ENCODE peak calls at places on chromosomes 1 and 21, in five cellular contexts. One of them, this sample, is unnamed.

GRCh38 chr1:51612349-51612982 is 4.4 kb upstream of the OSBPL9 start:
- DNase-seq in HEK293T: no peak
- DNase-seq in GM12878: no peak
- DNase-seq in NT2/D1: no peak
- DNase-seq in HepG2: no peak
- DNase-seq in this sample: no peak

GRCh38 chr1:119160851-119161250 is 20.4 kb upstream of the WARS2 start:
- DNase-seq in HEK293T: no peak
- DNase-seq in GM12878: no peak
- DNase-seq in NT2/D1: no peak
- DNase-seq in HepG2: no peak
- DNase-seq in this sample: no peak

GRCh38 chr1:107529511-107530149 is 388.8 kb downstream of the NTNG1 start:
- DNase-seq in HEK293T: peak
- DNase-seq in GM12878: peak
- DNase-seq in NT2/D1: peak
- DNase-seq in HepG2: peak
- DNase-seq in this sample: no peak

GRCh38 chr1:201938440-201939005 is 7.8 kb downstream of the LMOD1 start:
- DNase-seq in HEK293T: no peak
- DNase-seq in GM12878: no peak
- DNase-seq in NT2/D1: no peak
- DNase-seq in HepG2: no peak
- DNase-seq in this sample: no peak

GRCh38 chr1:55321947-55322346 is 106.8 kb upstream of the USP24 start:
- DNase-seq in HEK293T: no peak
- DNase-seq in GM12878: no peak
- DNase-seq in NT2/D1: no peak
- DNase-seq in HepG2: no peak
- DNase-seq in this sample: no peak

GRCh38 chr1:67897270-67897949 is 64.1 kb upstream of the GNG12 start:
- DNase-seq in HEK293T: no peak
- DNase-seq in GM12878: no peak
- DNase-seq in NT2/D1: no peak
- DNase-seq in HepG2: no peak
- DNase-seq in this sample: no peak

GRCh38 chr1:1431845-1432565 is 3.5 kb upstream of the VWA1 start:
- DNase-seq in HEK293T: no peak
- DNase-seq in GM12878: no peak
- DNase-seq in NT2/D1: no peak
- DNase-seq in HepG2: peak
- DNase-seq in this sample: no peak

GRCh38 chr1:55382699-55383377 is 167.7 kb upstream of the USP24 start:
- DNase-seq in HEK293T: no peak
- DNase-seq in GM12878: no peak
- DNase-seq in NT2/D1: no peak
- DNase-seq in HepG2: no peak
- DNase-seq in this sample: no peak

GRCh38 chr1:91725961-91726704 is 159.8 kb downstream of the TGFBR3 start:
- DNase-seq in HEK293T: no peak
- DNase-seq in GM12878: no peak
- DNase-seq in NT2/D1: no peak
- DNase-seq in HepG2: peak
- DNase-seq in this sample: no peak

GRCh38 chr1:31714442-31715096 is 10.8 kb upstream of the COL16A1 start:
- DNase-seq in HEK293T: peak
- DNase-seq in GM12878: no peak
- DNase-seq in NT2/D1: peak
- DNase-seq in HepG2: peak
- DNase-seq in this sample: no peak

GRCh38 chr1:206554201-206554600 is 46.9 kb downstream of the RASSF5 start:
- DNase-seq in HEK293T: no peak
- DNase-seq in GM12878: no peak
- DNase-seq in NT2/D1: no peak
- DNase-seq in HepG2: no peak
- DNase-seq in this sample: no peak

GRCh38 chr1:16393255-16394177 is 26.5 kb downstream of the SZRD1 start:
- DNase-seq in HEK293T: no peak
- DNase-seq in GM12878: no peak
- DNase-seq in NT2/D1: no peak
- DNase-seq in HepG2: no peak
- DNase-seq in this sample: no peak

GRCh38 chr1:77373702-77374101 is 91.9 kb downstream of the AK5 start:
- DNase-seq in HEK293T: no peak
- DNase-seq in GM12878: no peak
- DNase-seq in NT2/D1: no peak
- DNase-seq in HepG2: no peak
- DNase-seq in this sample: no peak

GRCh38 chr1:37480125-37480466 is 5.7 kb downstream of the ZC3H12A start:
- DNase-seq in HEK293T: no peak
- DNase-seq in GM12878: no peak
- DNase-seq in NT2/D1: no peak
- DNase-seq in HepG2: no peak
- DNase-seq in this sample: no peak

GRCh38 chr1:163983097-163983496 is 575.9 kb upstream of the PBX1 start:
- DNase-seq in HEK293T: no peak
- DNase-seq in GM12878: no peak
- DNase-seq in NT2/D1: no peak
- DNase-seq in HepG2: no peak
- DNase-seq in this sample: no peak

GRCh38 chr1:21317690-21318043 is 27.4 kb upstream of the ECE1 start:
- DNase-seq in HEK293T: no peak
- DNase-seq in GM12878: no peak
- DNase-seq in NT2/D1: no peak
- DNase-seq in HepG2: no peak
- DNase-seq in this sample: no peak

GRCh38 chr1:84083321-84083720 is 60.8 kb upstream of the PRKACB start:
- DNase-seq in HEK293T: no peak
- DNase-seq in GM12878: no peak
- DNase-seq in NT2/D1: no peak
- DNase-seq in HepG2: no peak
- DNase-seq in this sample: no peak

GRCh38 chr1:226678701-226679100 is 60.4 kb downstream of the ITPKB start:
- DNase-seq in HEK293T: no peak
- DNase-seq in GM12878: no peak
- DNase-seq in NT2/D1: no peak
- DNase-seq in HepG2: no peak
- DNase-seq in this sample: no peak

GRCh38 chr1:92858564-92859399 is 26.9 kb downstream of the RPL5 start:
- DNase-seq in HEK293T: peak
- DNase-seq in GM12878: peak
- DNase-seq in NT2/D1: peak
- DNase-seq in HepG2: peak
- DNase-seq in this sample: no peak

GRCh38 chr1:172883844-172884243 is 166.9 kb downstream of the TNFSF18 start:
- DNase-seq in HEK293T: no peak
- DNase-seq in GM12878: no peak
- DNase-seq in NT2/D1: no peak
- DNase-seq in HepG2: no peak
- DNase-seq in this sample: no peak

GRCh38 chr1:109279615-109280278 is 3.2 kb downstream of the PSRC1 start:
- DNase-seq in HEK293T: no peak
- DNase-seq in GM12878: no peak
- DNase-seq in NT2/D1: no peak
- DNase-seq in HepG2: no peak
- DNase-seq in this sample: no peak

GRCh38 chr1:160777486-160778089 is 18.4 kb upstream of the LY9 start:
- DNase-seq in HEK293T: peak
- DNase-seq in GM12878: no peak
- DNase-seq in NT2/D1: peak
- DNase-seq in HepG2: peak
- DNase-seq in this sample: peak

GRCh38 chr1:50562106-50562505 is 138.9 kb upstream of the DMRTA2 start:
- DNase-seq in HEK293T: no peak
- DNase-seq in GM12878: no peak
- DNase-seq in NT2/D1: no peak
- DNase-seq in HepG2: no peak
- DNase-seq in this sample: no peak

GRCh38 chr1:83632906-83633305 is 366.0 kb downstream of the TTLL7 start:
- DNase-seq in HEK293T: no peak
- DNase-seq in GM12878: no peak
- DNase-seq in NT2/D1: no peak
- DNase-seq in HepG2: no peak
- DNase-seq in this sample: no peak

GRCh38 chr1:227779021-227779441 is 36.4 kb upstream of the PRSS38 start:
- DNase-seq in HEK293T: no peak
- DNase-seq in GM12878: no peak
- DNase-seq in NT2/D1: no peak
- DNase-seq in HepG2: no peak
- DNase-seq in this sample: no peak

GRCh38 chr1:229640455-229640854 is 14.4 kb downstream of the URB2 start:
- DNase-seq in HEK293T: no peak
- DNase-seq in GM12878: no peak
- DNase-seq in NT2/D1: no peak
- DNase-seq in HepG2: no peak
- DNase-seq in this sample: no peak

GRCh38 chr1:162702628-162703027 is 70.4 kb downstream of the DDR2 start:
- DNase-seq in HEK293T: no peak
- DNase-seq in GM12878: no peak
- DNase-seq in NT2/D1: no peak
- DNase-seq in HepG2: no peak
- DNase-seq in this sample: no peak

DNA sequence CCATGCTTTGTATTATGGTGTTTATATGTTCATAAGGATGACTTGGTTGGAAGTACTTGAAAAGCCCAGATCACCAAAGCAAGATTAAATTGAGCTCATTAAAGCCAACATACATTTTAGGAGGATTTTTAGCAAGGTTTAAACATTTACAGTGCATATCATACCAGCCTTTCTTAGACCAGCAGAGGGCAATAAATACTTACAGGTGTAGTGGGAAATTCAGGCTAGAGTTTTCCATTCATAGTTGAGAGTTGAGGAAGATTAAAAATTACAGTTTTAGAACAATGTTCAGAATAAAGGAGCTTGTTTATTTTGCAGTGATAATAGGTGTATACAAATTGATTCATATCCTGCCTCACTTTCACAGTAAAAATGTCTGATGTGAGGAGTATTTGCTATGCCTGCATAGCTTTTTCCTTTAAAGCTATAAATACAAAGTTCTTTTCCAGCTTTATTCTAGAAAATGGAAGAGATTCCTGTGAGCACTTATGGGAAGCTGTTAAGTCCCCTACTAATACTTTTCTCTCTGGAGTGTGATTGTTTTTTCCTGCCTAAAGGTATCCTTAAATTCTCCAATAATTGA is 35.3 kb downstream of the DTL start:
- DNase-seq in HEK293T: no peak
- DNase-seq in GM12878: no peak
- DNase-seq in NT2/D1: no peak
- DNase-seq in HepG2: peak
- DNase-seq in this sample: no peak
- TF ChIP-seq SUZ12 in HEK293T: no peak
- TF ChIP-seq SUZ12 in GM12878: no peak
- TF ChIP-seq SUZ12 in NT2/D1: no peak
- TF ChIP-seq SUZ12 in HepG2: no peak
- TF ChIP-seq SUZ12 in this sample: no peak

GRCh38 chr1:32716312-32717126 is 13.9 kb upstream of the SYNC start:
- DNase-seq in HEK293T: peak
- DNase-seq in GM12878: no peak
- DNase-seq in NT2/D1: peak
- DNase-seq in HepG2: peak
- DNase-seq in this sample: peak
- TF ChIP-seq SUZ12 in HEK293T: no peak
- TF ChIP-seq SUZ12 in GM12878: no peak
- TF ChIP-seq SUZ12 in NT2/D1: no peak
- TF ChIP-seq SUZ12 in HepG2: no peak
- TF ChIP-seq SUZ12 in this sample: no peak

DNA sequence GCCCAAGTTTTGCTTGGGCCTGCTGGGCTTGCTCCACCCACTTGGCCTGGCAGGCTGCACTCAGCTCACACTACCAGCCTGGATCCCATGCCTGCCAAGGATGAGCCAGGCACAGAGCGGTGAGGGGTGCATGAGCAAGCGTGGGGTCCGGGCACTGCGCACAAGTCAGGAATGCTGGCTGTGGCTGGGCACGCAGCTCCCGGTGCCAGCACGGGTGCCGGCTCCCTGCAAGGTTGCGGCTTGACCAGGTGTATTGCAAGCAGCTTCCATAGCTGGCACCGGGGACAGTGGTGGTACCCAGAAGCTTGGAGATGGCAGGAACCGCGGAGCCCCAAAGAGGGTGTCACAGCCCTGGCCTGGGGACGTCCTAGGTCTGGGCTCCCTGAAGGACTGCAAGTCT is 224.4 kb upstream of the NRIP1 start:
- DNase-seq in HEK293T: no peak
- DNase-seq in GM12878: no peak
- DNase-seq in NT2/D1: no peak
- DNase-seq in HepG2: no peak
- DNase-seq in this sample: no peak
- TF ChIP-seq SUZ12 in HEK293T: no peak
- TF ChIP-seq SUZ12 in GM12878: no peak
- TF ChIP-seq SUZ12 in NT2/D1: no peak
- TF ChIP-seq SUZ12 in HepG2: no peak
- TF ChIP-seq SUZ12 in this sample: no peak

GRCh38 chr1:33367488-33368405 is 46.8 kb upstream of the A3GALT2 start:
- DNase-seq in HEK293T: peak
- DNase-seq in GM12878: no peak
- DNase-seq in NT2/D1: peak
- DNase-seq in HepG2: peak
- DNase-seq in this sample: peak
- TF ChIP-seq SUZ12 in HEK293T: no peak
- TF ChIP-seq SUZ12 in GM12878: no peak
- TF ChIP-seq SUZ12 in NT2/D1: no peak
- TF ChIP-seq SUZ12 in HepG2: no peak
- TF ChIP-seq SUZ12 in this sample: no peak

DNA sequence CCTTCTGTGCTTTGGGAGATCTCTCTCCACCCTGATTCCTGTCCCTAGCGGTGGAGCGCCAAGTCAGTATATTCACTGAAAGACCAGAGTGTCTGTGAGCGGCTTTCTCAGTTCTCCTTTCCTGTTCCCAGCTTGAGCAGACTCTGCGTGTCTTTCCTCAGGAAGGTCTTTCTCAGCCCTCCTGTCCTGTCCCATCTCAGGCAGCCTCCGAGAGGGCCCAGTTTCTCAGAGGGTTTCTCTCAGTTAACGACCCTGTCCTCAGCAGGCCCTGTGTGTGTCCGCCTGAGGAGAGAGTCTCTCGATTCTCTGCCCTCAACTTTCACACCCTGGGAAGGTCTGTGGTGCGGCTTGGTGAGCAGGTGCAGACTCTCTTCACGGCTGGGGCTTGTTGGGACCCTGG is 34.0 kb upstream of the CHIT1 start:
- DNase-seq in HEK293T: peak
- DNase-seq in GM12878: no peak
- DNase-seq in NT2/D1: no peak
- DNase-seq in HepG2: no peak
- DNase-seq in this sample: no peak
- TF ChIP-seq SUZ12 in HEK293T: no peak
- TF ChIP-seq SUZ12 in GM12878: no peak
- TF ChIP-seq SUZ12 in NT2/D1: no peak
- TF ChIP-seq SUZ12 in HepG2: no peak
- TF ChIP-seq SUZ12 in this sample: no peak

This sample was measured in H1.